ENCODE peak calls at places on chromosome 7, in ten cellular contexts. W is H54; H is naive B cell; R is tibial artery; E is renal cortical epithelial cell; S is skeletal muscle cell; L is iris pigment epithelial cell; U is NCI-H460; X is adrenal gland; T is stimulated activated CD4-positive, alpha-beta T cell treated with anti-CD3 and anti-CD28 coated beads, Interleukin-1b, Interleukin-23, amount 100 ng/mL, for 4 hours. F is an unnamed sample.

GRCh38 chr7:74289660-74290589 is 718 bp downstream of the CLIP2 start:
- DNase-seq in W (peak; percentile 71), H (peak; percentile 53), R (peak; percentile 85), E (no peak), S (no peak), L (no peak), U (no peak), X (peak; percentile 51), T (no peak), F (peak; percentile 9)

GRCh38 chr7:1562611-1563051 is 6.6 kb upstream of the TMEM184A start:
- DNase-seq in W (no peak), H (no peak), R (no peak), E (no peak), S (peak; percentile 52), L (no peak), U (no peak), X (no peak), T (no peak), F (no peak)

GRCh38 chr7:33854178-33854577 is 51.2 kb upstream of the BMPER start:
- DNase-seq in W (peak; percentile 36), H (no peak), R (no peak), E (peak; percentile 90), S (peak; percentile 56), L (peak; percentile 47), U (no peak), X (no peak), T (no peak), F (no peak)

GRCh38 chr7:155729847-155730246 is 82.4 kb downstream of the SHH start:
- DNase-seq in W (no peak), H (no peak), R (no peak), E (peak; percentile 86), S (no peak), L (peak; percentile 77), U (no peak), X (peak; percentile 33), T (no peak), F (no peak)

GRCh38 chr7:32506266-32507054 is 11.2 kb downstream of the AVL9 start:
- DNase-seq in W (peak; percentile 82), H (no peak), R (no peak), E (peak; percentile 87), S (peak; percentile 76), L (peak; percentile 98), U (no peak), X (no peak), T (no peak), F (no peak)

GRCh38 chr7:4835398-4836205 is 26.2 kb downstream of the PAPOLB start:
- DNase-seq in W (no peak), H (no peak), R (no peak), E (no peak), S (no peak), L (no peak), U (no peak), X (no peak), T (no peak), F (no peak)

GRCh38 chr7:4216016-4216415 is 466.1 kb upstream of the FOXK1 start:
- DNase-seq in W (no peak), H (no peak), R (peak; percentile 46), E (no peak), S (peak; percentile 6), L (no peak), U (no peak), X (no peak), T (no peak), F (no peak)

GRCh38 chr7:104642551-104642950 is 314.1 kb downstream of the LHFPL3 start:
- DNase-seq in W (no peak), H (no peak), R (no peak), E (no peak), S (no peak), L (no peak), U (no peak), X (no peak), T (no peak), F (no peak)

GRCh38 chr7:105600720-105601550 is 19.6 kb upstream of the EFCAB10 start:
- DNase-seq in W (no peak), H (no peak), R (no peak), E (no peak), S (no peak), L (no peak), U (no peak), X (no peak), T (no peak), F (no peak)

GRCh38 chr7:37028909-37029440 is 304.7 kb upstream of the AOAH start:
- DNase-seq in W (no peak), H (no peak), R (no peak), E (no peak), S (no peak), L (no peak), U (no peak), X (no peak), T (peak; percentile 8), F (no peak)

GRCh38 chr7:68733219-68734143 is 864.8 kb upstream of the AUTS2 start:
- DNase-seq in W (no peak), H (no peak), R (no peak), E (no peak), S (no peak), L (no peak), U (no peak), X (no peak), T (no peak), F (no peak)

GRCh38 chr7:128381161-128381821 is 19.8 kb upstream of the PRRT4 start:
- DNase-seq in W (no peak), H (no peak), R (peak; percentile 59), E (no peak), S (no peak), L (no peak), U (no peak), X (peak; percentile 82), T (peak; percentile 28), F (no peak)

GRCh38 chr7:116525913-116526857 is 1.3 kb downstream of the CAV1 start:
- DNase-seq in W (peak; percentile 58), H (peak; percentile 68), R (peak; percentile 92), E (peak; percentile 66), S (no peak), L (peak; percentile 92), U (peak; percentile 71), X (peak; percentile 72), T (peak; percentile 47), F (no peak)

GRCh38 chr7:151686016-151686766 is 166.5 kb upstream of the RHEB start:
- DNase-seq in W (no peak), H (no peak), R (peak; percentile 66), E (no peak), S (no peak), L (no peak), U (no peak), X (peak; percentile 77), T (no peak), F (no peak)

F was measured in activated T-cell treated with anti-CD3 and anti-CD28 coated beads for 4 hours.